ENCODE peak calls at places on chromosome 4, in six cellular contexts. G is BE2C, A is psoas muscle, Y is NB4, X is brain microvascular endothelial cell, E is GM10248. K is an unnamed sample.

GRCh38 chr4:118682928-118683327 is 2.3 kb upstream of the METTL14 start:
- DNase-seq in G (peak; percentile 46), A (no peak), Y (peak; percentile 62), X (no peak), E (no peak), K (no peak)

GRCh38 chr4:70908993-70909556 is 6.9 kb downstream of the MOB1B start:
- DNase-seq in G (no peak), A (no peak), Y (no peak), X (no peak), E (no peak), K (no peak)

GRCh38 chr4:137226221-137226620 is 306.1 kb downstream of the PCDH18 start:
- DNase-seq in G (no peak), A (no peak), Y (no peak), X (no peak), E (no peak), K (no peak)

GRCh38 chr4:100935090-100935489 is 412.2 kb downstream of the PPP3CA start:
- DNase-seq in G (no peak), A (no peak), Y (peak; percentile 26), X (no peak), E (no peak), K (no peak)

GRCh38 chr4:116688536-116688935 is 396.8 kb downstream of the TRAM1L1 start:
- DNase-seq in G (no peak), A (no peak), Y (no peak), X (no peak), E (no peak), K (no peak)

GRCh38 chr4:145679520-145679919 is 426 bp upstream of the C4orf51 start:
- DNase-seq in G (no peak), A (peak; percentile 79), Y (no peak), X (peak; percentile 94), E (no peak), K (no peak)

GRCh38 chr4:86846921-86847320 is 2.3 kb downstream of the SLC10A6 start:
- DNase-seq in G (no peak), A (no peak), Y (no peak), X (no peak), E (no peak), K (no peak)

GRCh38 chr4:26126135-26126718 is 194.6 kb upstream of the RBPJ start:
- DNase-seq in G (no peak), A (no peak), Y (peak; percentile 29), X (no peak), E (no peak), K (no peak)

GRCh38 chr4:126733301-126733700 is 899.5 kb upstream of the INTU start:
- DNase-seq in G (no peak), A (no peak), Y (no peak), X (no peak), E (no peak), K (no peak)

GRCh38 chr4:115454228-115454627 is 340.8 kb upstream of the NDST4 start:
- DNase-seq in G (no peak), A (no peak), Y (no peak), X (no peak), E (no peak), K (no peak)

GRCh38 chr4:21452931-21453330 is 495.6 kb downstream of the KCNIP4 start:
- DNase-seq in G (no peak), A (no peak), Y (no peak), X (no peak), E (no peak), K (no peak)

GRCh38 chr4:81688085-81688484 is 216.4 kb upstream of the RASGEF1B start:
- DNase-seq in G (no peak), A (no peak), Y (no peak), X (peak; percentile 18), E (no peak), K (no peak)
- TF ChIP-seq CTCF in G (no peak), A (no peak), Y (no peak), X (peak; percentile 17), E (no peak), K (no peak)

GRCh38 chr4:158161561-158162354 is 11.1 kb downstream of the GASK1B start:
- DNase-seq in G (no peak), A (no peak), Y (no peak), X (peak; percentile 96), E (no peak), K (no peak)

GRCh38 chr4:158162637-158163036 is 10.2 kb downstream of the GASK1B start:
- DNase-seq in G (no peak), A (no peak), Y (no peak), X (no peak), E (no peak), K (no peak)

GRCh38 chr4:158166701-158167100 is 6.1 kb downstream of the GASK1B start:
- DNase-seq in G (no peak), A (no peak), Y (no peak), X (no peak), E (no peak), K (no peak)

GRCh38 chr4:158164849-158165248 is 8.0 kb downstream of the GASK1B start:
- DNase-seq in G (no peak), A (no peak), Y (no peak), X (no peak), E (no peak), K (no peak)

DNA sequence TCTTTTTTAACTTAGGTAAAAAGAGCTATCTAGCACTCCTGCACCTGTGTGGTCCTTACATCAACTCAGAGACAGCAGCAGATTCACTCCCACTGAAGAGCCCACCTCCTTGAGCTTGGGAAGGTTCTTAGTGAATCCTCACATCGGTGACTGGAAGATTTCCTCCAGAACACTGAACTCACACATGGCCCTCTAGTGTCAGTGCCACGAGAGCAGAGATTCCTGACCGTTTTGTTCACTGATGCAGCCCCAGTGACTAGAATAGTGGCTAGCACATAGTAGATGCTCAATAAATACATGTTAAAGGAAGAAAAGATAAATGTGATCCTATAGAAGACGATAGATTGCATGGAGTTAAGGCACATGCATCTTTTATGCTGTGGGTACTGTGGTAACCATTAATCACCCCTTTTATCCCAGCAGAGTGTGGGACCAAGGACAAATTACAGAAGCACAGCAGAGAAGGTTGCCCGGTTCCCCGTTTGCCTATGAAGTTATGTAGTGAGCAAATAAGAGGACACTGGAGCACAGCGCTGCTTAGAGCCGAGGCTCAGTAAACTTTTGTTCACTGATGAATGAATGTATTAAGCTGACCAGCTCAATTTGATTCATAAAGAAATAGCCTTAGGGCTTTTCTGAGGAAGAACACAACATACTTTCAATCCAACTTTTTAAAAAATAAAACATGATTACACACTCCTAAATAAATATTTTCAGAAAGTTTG is 8.7 kb downstream of the GASK1B start:
- DNase-seq in G (no peak), A (no peak), Y (no peak), X (no peak), E (no peak), K (no peak)
- TF ChIP-seq CTCF in G (no peak), A (no peak), Y (no peak), X (peak; percentile 22), E (no peak), K (no peak)

GRCh38 chr4:13248621-13249298 is 235.4 kb downstream of the RAB28 start:
- DNase-seq in G (no peak), A (no peak), Y (peak; percentile 14), X (peak; percentile 53), E (no peak), K (no peak)
- TF ChIP-seq CTCF in G (peak; percentile 46), A (no peak), Y (peak; percentile 38), X (peak; percentile 60), E (no peak), K (no peak)

DNA sequence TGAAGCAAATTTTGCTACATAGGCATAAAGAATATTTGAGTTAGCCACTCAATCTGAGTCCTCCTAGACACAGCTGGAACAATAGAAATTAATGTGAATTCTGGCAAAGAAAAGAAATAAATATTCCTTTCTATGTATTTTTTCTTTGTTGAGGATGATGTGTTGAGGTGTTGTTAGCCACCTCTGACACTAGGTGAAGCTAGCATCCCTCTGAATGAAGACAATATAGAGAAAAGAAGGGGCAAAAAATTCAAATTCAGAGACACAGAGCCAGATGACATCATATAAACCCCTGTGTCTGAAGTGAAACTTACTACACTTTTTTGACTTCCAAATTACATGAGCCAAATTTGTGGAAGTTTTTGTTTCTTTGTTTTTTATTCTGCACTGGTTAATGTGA is 34.6 kb upstream of the TMPRSS11D start:
- DNase-seq in G (no peak), A (no peak), Y (no peak), X (no peak), E (no peak), K (no peak)
- TF ChIP-seq CTCF in G (peak; percentile 37), A (no peak), Y (peak; percentile 4), X (peak; percentile 42), E (no peak), K (no peak)

GRCh38 chr4:10087152-10087791 is 29.3 kb downstream of the WDR1 start:
- DNase-seq in G (peak; percentile 5), A (peak; percentile 32), Y (no peak), X (no peak), E (no peak), K (no peak)

GRCh38 chr4:10088135-10089010 is 28.2 kb downstream of the WDR1 start:
- DNase-seq in G (no peak), A (peak; percentile 42), Y (no peak), X (no peak), E (no peak), K (no peak)

GRCh38 chr4:10091531-10092181 is 24.9 kb downstream of the WDR1 start:
- DNase-seq in G (no peak), A (peak; percentile 61), Y (no peak), X (no peak), E (no peak), K (no peak)

GRCh38 chr4:10090467-10091250 is 25.9 kb downstream of the WDR1 start:
- DNase-seq in G (no peak), A (peak; percentile 36), Y (no peak), X (no peak), E (no peak), K (no peak)

DNA sequence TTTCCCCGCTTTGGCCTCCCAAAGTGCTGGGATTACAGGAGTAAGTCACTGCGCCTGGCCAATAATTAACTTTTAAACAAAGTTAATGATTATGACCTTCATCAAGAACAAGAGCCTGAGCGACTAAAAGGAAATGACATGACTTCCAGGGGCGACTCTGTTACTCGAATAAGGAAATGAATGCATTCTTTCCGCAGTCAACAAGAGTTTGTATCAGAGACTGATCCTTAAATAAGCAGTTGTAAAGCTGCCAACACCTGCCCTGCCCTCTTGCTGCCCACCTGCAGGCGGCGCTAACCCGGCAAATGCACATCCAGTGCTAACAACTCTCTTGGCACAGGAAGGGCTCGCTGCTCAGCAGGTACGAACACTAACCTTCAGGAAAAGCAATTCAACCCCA is 27.3 kb downstream of the WDR1 start:
- DNase-seq in G (no peak), A (peak; percentile 65), Y (peak; percentile 21), X (no peak), E (no peak), K (no peak)
- TF ChIP-seq CTCF in G (peak; percentile 22), A (peak; percentile 51), Y (peak; percentile 46), X (peak; percentile 60), E (peak; percentile 19), K (no peak)

DNA sequence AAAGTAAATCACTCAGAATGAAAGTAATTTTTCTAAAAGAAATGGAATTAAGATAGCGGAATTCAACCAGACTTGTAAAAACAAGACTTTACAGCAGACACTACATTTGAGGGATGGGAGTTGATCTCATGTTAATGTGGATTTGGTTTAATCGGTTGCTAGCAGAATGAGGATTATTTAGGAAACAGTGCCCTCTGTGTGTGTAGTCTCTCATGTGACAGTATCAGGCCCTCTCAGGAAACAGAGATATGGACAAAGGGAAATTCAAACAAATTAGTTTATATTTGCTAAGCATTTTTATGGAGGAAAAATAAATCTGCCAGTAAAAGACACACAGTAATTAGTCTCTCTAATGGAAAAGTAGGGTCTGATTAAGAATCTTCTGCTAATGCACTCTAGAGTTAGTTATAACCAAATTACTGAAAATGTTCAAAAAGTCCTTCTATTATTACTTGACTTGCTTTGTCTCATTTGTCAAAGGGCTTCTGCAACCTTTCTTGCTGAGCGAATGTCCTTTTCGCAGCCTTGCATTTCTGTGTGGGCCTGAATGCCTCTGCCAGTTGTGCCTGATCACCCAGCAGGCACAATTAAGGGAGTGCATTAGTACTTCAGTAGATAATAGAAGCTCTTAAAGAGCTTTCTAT is 1282.3 kb upstream of the TENM3 start:
- DNase-seq in G (peak; percentile 82), A (no peak), Y (no peak), X (no peak), E (no peak), K (no peak)
- TF ChIP-seq CTCF in G (peak; percentile 62), A (no peak), Y (no peak), X (peak; percentile 11), E (no peak), K (no peak)

K was measured in GM13976.